ENCODE peak calls at places on chromosomes 4 and X, in ten cellular contexts. One of them, this sample, is unnamed.

GRCh38 chr4:145887241-145887964 is 51.2 kb downstream of the ZNF827 start:
- DNase-seq in GDM1: no peak
- DNase-seq in foreskin keratinocyte: no peak
- DNase-seq in naive thymus-derived CD4-positive, alpha-beta T cell: no peak
- DNase-seq in memory B cell: no peak
- DNase-seq in activated T-cell treated with anti-CD3 and anti-CD28 coated beads, Interleukin-2, amount 50 U/mL, for 48 hours: no peak
- DNase-seq in mucosa of descending colon: no peak
- DNase-seq in NCI-H1105 treated with DMSO at 0.1 percent for 48 hours: no peak
- DNase-seq in GM19239: no peak
- DNase-seq in sciatic nerve: no peak
- DNase-seq in this sample: no peak

GRCh38 chr4:95165926-95166524 is 382.7 kb downstream of the UNC5C start:
- DNase-seq in GM19239: peak
- DNase-seq in sciatic nerve: no peak
- DNase-seq in mucosa of descending colon: no peak
- DNase-seq in naive thymus-derived CD4-positive, alpha-beta T cell: peak
- DNase-seq in activated T-cell treated with anti-CD3 and anti-CD28 coated beads, Interleukin-2, amount 50 U/mL, for 48 hours: no peak
- DNase-seq in foreskin keratinocyte: peak
- DNase-seq in memory B cell: peak
- DNase-seq in NCI-H1105 treated with DMSO at 0.1 percent for 48 hours: peak
- DNase-seq in GDM1: peak
- DNase-seq in this sample: no peak

GRCh38 chr4:138992676-138993075 is 22.9 kb upstream of the NOCT start:
- DNase-seq in GM19239: no peak
- DNase-seq in activated T-cell treated with anti-CD3 and anti-CD28 coated beads, Interleukin-2, amount 50 U/mL, for 48 hours: no peak
- DNase-seq in GDM1: no peak
- DNase-seq in memory B cell: no peak
- DNase-seq in naive thymus-derived CD4-positive, alpha-beta T cell: no peak
- DNase-seq in sciatic nerve: no peak
- DNase-seq in NCI-H1105 treated with DMSO at 0.1 percent for 48 hours: no peak
- DNase-seq in mucosa of descending colon: no peak
- DNase-seq in foreskin keratinocyte: no peak
- DNase-seq in this sample: no peak

GRCh38 chrX:31603411-31604120 is 531.7 kb upstream of the FTHL17 start:
- DNase-seq in GDM1: no peak
- DNase-seq in GM19239: no peak
- DNase-seq in memory B cell: no peak
- DNase-seq in activated T-cell treated with anti-CD3 and anti-CD28 coated beads, Interleukin-2, amount 50 U/mL, for 48 hours: no peak
- DNase-seq in naive thymus-derived CD4-positive, alpha-beta T cell: no peak
- DNase-seq in sciatic nerve: no peak
- DNase-seq in foreskin keratinocyte: no peak
- DNase-seq in NCI-H1105 treated with DMSO at 0.1 percent for 48 hours: no peak
- DNase-seq in mucosa of descending colon: no peak
- DNase-seq in this sample: no peak

GRCh38 chrX:93874554-93874953 is 200.5 kb downstream of the FAM133A start:
- DNase-seq in activated T-cell treated with anti-CD3 and anti-CD28 coated beads, Interleukin-2, amount 50 U/mL, for 48 hours: no peak
- DNase-seq in sciatic nerve: no peak
- DNase-seq in NCI-H1105 treated with DMSO at 0.1 percent for 48 hours: no peak
- DNase-seq in mucosa of descending colon: no peak
- DNase-seq in GDM1: peak
- DNase-seq in memory B cell: no peak
- DNase-seq in naive thymus-derived CD4-positive, alpha-beta T cell: peak
- DNase-seq in foreskin keratinocyte: no peak
- DNase-seq in GM19239: no peak
- DNase-seq in this sample: no peak

GRCh38 chr4:89221175-89221867 is 86.3 kb downstream of the GPRIN3 start:
- DNase-seq in NCI-H1105 treated with DMSO at 0.1 percent for 48 hours: no peak
- DNase-seq in mucosa of descending colon: no peak
- DNase-seq in GDM1: no peak
- DNase-seq in memory B cell: no peak
- DNase-seq in naive thymus-derived CD4-positive, alpha-beta T cell: no peak
- DNase-seq in sciatic nerve: no peak
- DNase-seq in GM19239: no peak
- DNase-seq in foreskin keratinocyte: no peak
- DNase-seq in activated T-cell treated with anti-CD3 and anti-CD28 coated beads, Interleukin-2, amount 50 U/mL, for 48 hours: no peak
- DNase-seq in this sample: no peak

GRCh38 chr4:8643441-8643840 is 50.9 kb downstream of the CPZ start:
- DNase-seq in GDM1: no peak
- DNase-seq in mucosa of descending colon: no peak
- DNase-seq in sciatic nerve: peak
- DNase-seq in activated T-cell treated with anti-CD3 and anti-CD28 coated beads, Interleukin-2, amount 50 U/mL, for 48 hours: no peak
- DNase-seq in memory B cell: no peak
- DNase-seq in GM19239: no peak
- DNase-seq in foreskin keratinocyte: no peak
- DNase-seq in naive thymus-derived CD4-positive, alpha-beta T cell: no peak
- DNase-seq in NCI-H1105 treated with DMSO at 0.1 percent for 48 hours: no peak
- DNase-seq in this sample: no peak

GRCh38 chrX:31036895-31037294 is 34.9 kb downstream of the FTHL17 start:
- DNase-seq in activated T-cell treated with anti-CD3 and anti-CD28 coated beads, Interleukin-2, amount 50 U/mL, for 48 hours: peak
- DNase-seq in GM19239: peak
- DNase-seq in NCI-H1105 treated with DMSO at 0.1 percent for 48 hours: no peak
- DNase-seq in foreskin keratinocyte: peak
- DNase-seq in naive thymus-derived CD4-positive, alpha-beta T cell: no peak
- DNase-seq in memory B cell: peak
- DNase-seq in sciatic nerve: peak
- DNase-seq in GDM1: peak
- DNase-seq in mucosa of descending colon: no peak
- DNase-seq in this sample: no peak

GRCh38 chr4:98794565-98795205 is 134.2 kb downstream of the EIF4E start:
- DNase-seq in GDM1: no peak
- DNase-seq in GM19239: no peak
- DNase-seq in mucosa of descending colon: no peak
- DNase-seq in NCI-H1105 treated with DMSO at 0.1 percent for 48 hours: no peak
- DNase-seq in naive thymus-derived CD4-positive, alpha-beta T cell: no peak
- DNase-seq in activated T-cell treated with anti-CD3 and anti-CD28 coated beads, Interleukin-2, amount 50 U/mL, for 48 hours: peak
- DNase-seq in memory B cell: no peak
- DNase-seq in foreskin keratinocyte: peak
- DNase-seq in sciatic nerve: no peak
- DNase-seq in this sample: no peak

GRCh38 chr4:26404597-26405323 is 83.9 kb downstream of the RBPJ start:
- DNase-seq in GM19239: no peak
- DNase-seq in sciatic nerve: no peak
- DNase-seq in GDM1: no peak
- DNase-seq in memory B cell: no peak
- DNase-seq in mucosa of descending colon: no peak
- DNase-seq in naive thymus-derived CD4-positive, alpha-beta T cell: no peak
- DNase-seq in activated T-cell treated with anti-CD3 and anti-CD28 coated beads, Interleukin-2, amount 50 U/mL, for 48 hours: no peak
- DNase-seq in foreskin keratinocyte: no peak
- DNase-seq in NCI-H1105 treated with DMSO at 0.1 percent for 48 hours: no peak
- DNase-seq in this sample: no peak

GRCh38 chrX:39805825-39806224 is 291.9 kb downstream of the BCOR start:
- DNase-seq in GDM1: no peak
- DNase-seq in naive thymus-derived CD4-positive, alpha-beta T cell: no peak
- DNase-seq in activated T-cell treated with anti-CD3 and anti-CD28 coated beads, Interleukin-2, amount 50 U/mL, for 48 hours: no peak
- DNase-seq in foreskin keratinocyte: no peak
- DNase-seq in sciatic nerve: no peak
- DNase-seq in GM19239: no peak
- DNase-seq in memory B cell: no peak
- DNase-seq in mucosa of descending colon: no peak
- DNase-seq in NCI-H1105 treated with DMSO at 0.1 percent for 48 hours: no peak
- DNase-seq in this sample: no peak

GRCh38 chrX:148929686-148930085 is 429.3 kb downstream of the AFF2 start:
- DNase-seq in naive thymus-derived CD4-positive, alpha-beta T cell: no peak
- DNase-seq in GDM1: no peak
- DNase-seq in activated T-cell treated with anti-CD3 and anti-CD28 coated beads, Interleukin-2, amount 50 U/mL, for 48 hours: no peak
- DNase-seq in GM19239: no peak
- DNase-seq in mucosa of descending colon: no peak
- DNase-seq in NCI-H1105 treated with DMSO at 0.1 percent for 48 hours: no peak
- DNase-seq in memory B cell: no peak
- DNase-seq in foreskin keratinocyte: peak
- DNase-seq in sciatic nerve: no peak
- DNase-seq in this sample: no peak

GRCh38 chr4:26173619-26174018 is 147.2 kb upstream of the RBPJ start:
- DNase-seq in GM19239: no peak
- DNase-seq in naive thymus-derived CD4-positive, alpha-beta T cell: no peak
- DNase-seq in activated T-cell treated with anti-CD3 and anti-CD28 coated beads, Interleukin-2, amount 50 U/mL, for 48 hours: no peak
- DNase-seq in GDM1: no peak
- DNase-seq in foreskin keratinocyte: no peak
- DNase-seq in memory B cell: no peak
- DNase-seq in sciatic nerve: no peak
- DNase-seq in NCI-H1105 treated with DMSO at 0.1 percent for 48 hours: no peak
- DNase-seq in mucosa of descending colon: no peak
- DNase-seq in this sample: no peak

GRCh38 chrX:154513662-154514204 is 2.3 kb downstream of the FAM3A start:
- DNase-seq in NCI-H1105 treated with DMSO at 0.1 percent for 48 hours: no peak
- DNase-seq in GM19239: no peak
- DNase-seq in activated T-cell treated with anti-CD3 and anti-CD28 coated beads, Interleukin-2, amount 50 U/mL, for 48 hours: no peak
- DNase-seq in naive thymus-derived CD4-positive, alpha-beta T cell: no peak
- DNase-seq in memory B cell: no peak
- DNase-seq in foreskin keratinocyte: no peak
- DNase-seq in mucosa of descending colon: no peak
- DNase-seq in sciatic nerve: no peak
- DNase-seq in GDM1: no peak
- DNase-seq in this sample: no peak

GRCh38 chr4:182124359-182124758 is 118.8 kb upstream of the TENM3 start:
- DNase-seq in naive thymus-derived CD4-positive, alpha-beta T cell: no peak
- DNase-seq in memory B cell: no peak
- DNase-seq in GDM1: no peak
- DNase-seq in sciatic nerve: no peak
- DNase-seq in NCI-H1105 treated with DMSO at 0.1 percent for 48 hours: no peak
- DNase-seq in GM19239: no peak
- DNase-seq in foreskin keratinocyte: no peak
- DNase-seq in mucosa of descending colon: no peak
- DNase-seq in activated T-cell treated with anti-CD3 and anti-CD28 coated beads, Interleukin-2, amount 50 U/mL, for 48 hours: no peak
- DNase-seq in this sample: no peak

GRCh38 chr4:65535128-65535527 is 135.2 kb downstream of the EPHA5 start:
- DNase-seq in memory B cell: no peak
- DNase-seq in GDM1: no peak
- DNase-seq in naive thymus-derived CD4-positive, alpha-beta T cell: no peak
- DNase-seq in sciatic nerve: no peak
- DNase-seq in foreskin keratinocyte: no peak
- DNase-seq in activated T-cell treated with anti-CD3 and anti-CD28 coated beads, Interleukin-2, amount 50 U/mL, for 48 hours: no peak
- DNase-seq in GM19239: no peak
- DNase-seq in mucosa of descending colon: no peak
- DNase-seq in NCI-H1105 treated with DMSO at 0.1 percent for 48 hours: no peak
- DNase-seq in this sample: no peak

GRCh38 chr4:181157647-181158046 is 1085.6 kb upstream of the TENM3 start:
- DNase-seq in GDM1: no peak
- DNase-seq in NCI-H1105 treated with DMSO at 0.1 percent for 48 hours: no peak
- DNase-seq in foreskin keratinocyte: no peak
- DNase-seq in naive thymus-derived CD4-positive, alpha-beta T cell: no peak
- DNase-seq in activated T-cell treated with anti-CD3 and anti-CD28 coated beads, Interleukin-2, amount 50 U/mL, for 48 hours: no peak
- DNase-seq in mucosa of descending colon: no peak
- DNase-seq in sciatic nerve: no peak
- DNase-seq in GM19239: no peak
- DNase-seq in memory B cell: no peak
- DNase-seq in this sample: no peak

GRCh38 chr4:49058306-49058705 is 72.2 kb downstream of the CWH43 start:
- DNase-seq in foreskin keratinocyte: no peak
- DNase-seq in NCI-H1105 treated with DMSO at 0.1 percent for 48 hours: no peak
- DNase-seq in activated T-cell treated with anti-CD3 and anti-CD28 coated beads, Interleukin-2, amount 50 U/mL, for 48 hours: no peak
- DNase-seq in memory B cell: no peak
- DNase-seq in GDM1: no peak
- DNase-seq in GM19239: no peak
- DNase-seq in sciatic nerve: no peak
- DNase-seq in naive thymus-derived CD4-positive, alpha-beta T cell: no peak
- DNase-seq in mucosa of descending colon: no peak
- DNase-seq in this sample: no peak

GRCh38 chr4:77187231-77187630 is 30.2 kb downstream of the CCNG2 start:
- DNase-seq in mucosa of descending colon: no peak
- DNase-seq in sciatic nerve: no peak
- DNase-seq in GDM1: no peak
- DNase-seq in memory B cell: no peak
- DNase-seq in NCI-H1105 treated with DMSO at 0.1 percent for 48 hours: no peak
- DNase-seq in GM19239: no peak
- DNase-seq in foreskin keratinocyte: no peak
- DNase-seq in activated T-cell treated with anti-CD3 and anti-CD28 coated beads, Interleukin-2, amount 50 U/mL, for 48 hours: no peak
- DNase-seq in naive thymus-derived CD4-positive, alpha-beta T cell: no peak
- DNase-seq in this sample: no peak

GRCh38 chrX:40176979-40177430 is 79.2 kb upstream of the BCOR start:
- DNase-seq in foreskin keratinocyte: no peak
- DNase-seq in memory B cell: no peak
- DNase-seq in activated T-cell treated with anti-CD3 and anti-CD28 coated beads, Interleukin-2, amount 50 U/mL, for 48 hours: no peak
- DNase-seq in sciatic nerve: no peak
- DNase-seq in mucosa of descending colon: peak
- DNase-seq in GM19239: no peak
- DNase-seq in NCI-H1105 treated with DMSO at 0.1 percent for 48 hours: no peak
- DNase-seq in GDM1: no peak
- DNase-seq in naive thymus-derived CD4-positive, alpha-beta T cell: no peak
- DNase-seq in this sample: no peak

GRCh38 chr4:155807021-155807420 is 48.2 kb downstream of the GUCY1B1 start:
- DNase-seq in sciatic nerve: no peak
- DNase-seq in NCI-H1105 treated with DMSO at 0.1 percent for 48 hours: no peak
- DNase-seq in naive thymus-derived CD4-positive, alpha-beta T cell: no peak
- DNase-seq in GDM1: no peak
- DNase-seq in mucosa of descending colon: no peak
- DNase-seq in GM19239: no peak
- DNase-seq in memory B cell: no peak
- DNase-seq in foreskin keratinocyte: no peak
- DNase-seq in activated T-cell treated with anti-CD3 and anti-CD28 coated beads, Interleukin-2, amount 50 U/mL, for 48 hours: no peak
- DNase-seq in this sample: no peak

GRCh38 chr4:183747931-183748664 is 89.0 kb downstream of the TRAPPC11 start:
- DNase-seq in sciatic nerve: no peak
- DNase-seq in foreskin keratinocyte: no peak
- DNase-seq in memory B cell: no peak
- DNase-seq in NCI-H1105 treated with DMSO at 0.1 percent for 48 hours: peak
- DNase-seq in naive thymus-derived CD4-positive, alpha-beta T cell: no peak
- DNase-seq in GDM1: no peak
- DNase-seq in activated T-cell treated with anti-CD3 and anti-CD28 coated beads, Interleukin-2, amount 50 U/mL, for 48 hours: no peak
- DNase-seq in mucosa of descending colon: no peak
- DNase-seq in GM19239: no peak
- DNase-seq in this sample: no peak